ENCODE peak calls at places on chromosomes 2 and 18, in six cellular contexts. J is HFF-Myc, A is mammary epithelial cell, K is fibroblast of lung, M is heart left ventricle, L is AG04450. E is an unnamed sample.
A peak's percentile ranks its signal among the peaks of the same experiment; 100 is the strongest.

GRCh38 chr2:181573140-181573736 is 83.7 kb downstream of the CERKL start:
- DNase-seq in M (no peak), A (peak; percentile 12), L (no peak), J (no peak), K (peak; percentile 63), E (peak; percentile 6)

GRCh38 chr2:121120991-121121390 is 164.0 kb downstream of the TFCP2L1 start:
- DNase-seq in A (no peak), J (no peak), K (no peak), L (no peak), M (no peak), E (no peak)

GRCh38 chr2:46387292-46387691 is 90.1 kb downstream of the EPAS1 start:
- DNase-seq in L (no peak), M (no peak), K (no peak), A (no peak), J (no peak), E (no peak)

GRCh38 chr18:47901624-47902362 is 28.7 kb downstream of the SMAD2 start:
- DNase-seq in K (no peak), J (no peak), L (no peak), A (peak; percentile 30), M (no peak), E (no peak)

GRCh38 chr18:23900979-23901378 is 113.6 kb upstream of the TTC39C start:
- DNase-seq in K (no peak), L (no peak), A (no peak), J (no peak), M (no peak), E (no peak)

GRCh38 chr2:47422016-47422415 is 19.1 kb downstream of the MSH2 start:
- DNase-seq in K (peak; percentile 38), M (no peak), J (no peak), L (no peak), A (no peak), E (no peak)

GRCh38 chr2:126828471-126828870 is 70.2 kb upstream of the TEX51 start:
- DNase-seq in J (no peak), L (no peak), K (no peak), A (no peak), M (no peak), E (no peak)

GRCh38 chr2:3483227-3483985 is 35.9 kb downstream of the ADI1 start:
- DNase-seq in L (peak; percentile 89), A (no peak), K (peak; percentile 91), M (peak; percentile 62), J (no peak), E (peak; percentile 60)

GRCh38 chr18:42174909-42175308 is 219.9 kb downstream of the PIK3C3 start:
- DNase-seq in M (no peak), J (no peak), L (no peak), A (peak; percentile 61), K (no peak), E (no peak)

GRCh38 chr2:110815938-110816337 is 83.6 kb downstream of the ACOXL start:
- DNase-seq in A (no peak), M (no peak), L (no peak), J (no peak), K (no peak), E (no peak)

GRCh38 chr2:54396107-54396506 is 60.0 kb upstream of the SPTBN1 start:
- DNase-seq in K (peak; percentile 64), A (no peak), M (no peak), J (peak; percentile 91), L (peak; percentile 24), E (no peak)

GRCh38 chr18:3380384-3380961 is 69.5 kb upstream of the TGIF1 start:
- DNase-seq in A (peak; percentile 82), L (no peak), M (no peak), J (no peak), K (peak; percentile 85), E (no peak)

GRCh38 chr2:95386031-95386430 is 16.5 kb upstream of the FAHD2A start:
- DNase-seq in K (no peak), L (no peak), A (no peak), M (no peak), J (no peak), E (no peak)

GRCh38 chr2:71250945-71251344 is 24.0 kb upstream of the PAIP2B start:
- DNase-seq in J (no peak), M (no peak), K (no peak), L (no peak), A (no peak), E (no peak)

GRCh38 chr2:44974064-44974715 is 32.7 kb downstream of the SIX3 start:
- DNase-seq in M (no peak), A (peak; percentile 53), L (no peak), J (peak; percentile 37), K (peak; percentile 72), E (no peak)

GRCh38 chr2:14417586-14417985 is 214.9 kb upstream of the LRATD1 start:
- DNase-seq in L (no peak), M (no peak), K (no peak), A (no peak), J (no peak), E (no peak)

GRCh38 chr18:50806208-50806616 is 13.6 kb downstream of the MRO start:
- DNase-seq in L (no peak), K (no peak), J (no peak), A (no peak), M (peak; percentile 16), E (no peak)

GRCh38 chr18:44936485-44936884 is 255.8 kb downstream of the SETBP1 start:
- DNase-seq in K (no peak), M (peak; percentile 31), A (no peak), L (no peak), J (no peak), E (no peak)

GRCh38 chr2:99865818-99866676 is 276.3 kb downstream of the AFF3 start:
- DNase-seq in A (no peak), M (no peak), J (no peak), L (no peak), K (peak; percentile 28), E (no peak)

GRCh38 chr18:23495723-23496440 is 7.4 kb upstream of the RMC1 start:
- DNase-seq in L (no peak), M (peak; percentile 33), A (peak; percentile 56), K (no peak), J (no peak), E (peak; percentile 96)

GRCh38 chr2:186887107-186888090 is 38.4 kb upstream of the ZSWIM2 start:
- DNase-seq in M (peak; percentile 56), L (no peak), J (peak; percentile 19), K (peak; percentile 98), A (no peak), E (no peak)

GRCh38 chr2:99867690-99868089 is 274.7 kb downstream of the AFF3 start:
- DNase-seq in A (peak; percentile 7), J (no peak), L (no peak), M (no peak), K (peak; percentile 57), E (no peak)

GRCh38 chr18:21997207-21998143 is 171.9 kb upstream of the GATA6 start:
- DNase-seq in J (peak; percentile 15), L (no peak), K (peak; percentile 62), M (no peak), A (peak; percentile 32), E (peak; percentile 18)

DNA sequence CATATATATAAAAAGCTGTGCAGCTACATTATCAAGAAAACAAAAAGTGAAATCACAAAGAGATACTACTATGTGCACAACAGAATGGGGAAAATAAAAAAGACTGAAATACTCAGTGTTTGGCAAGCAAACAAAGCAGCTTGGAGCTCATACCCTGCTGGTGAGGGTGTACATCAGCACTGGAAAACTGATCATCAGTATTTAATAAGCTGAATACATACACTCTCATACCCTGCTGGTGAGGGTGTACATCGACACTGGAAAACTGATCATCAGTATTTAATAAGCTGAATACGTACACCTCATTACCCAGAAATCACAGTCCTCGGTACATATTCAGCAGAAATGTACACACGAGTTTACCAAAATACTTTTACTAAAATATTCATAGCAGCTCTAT is 220.8 kb downstream of the SPP2 start:
- DNase-seq in M (no peak), J (no peak), L (no peak), K (no peak), A (no peak), E (no peak)
- H3K4me3 ChIP-seq in M (no peak overlapping the region), J (no peak overlapping the region), L (no peak overlapping the region), K (no peak overlapping the region), A (no peak overlapping the region), E (no peak overlapping the region)

GRCh38 chr18:32424696-32425095 is 46.0 kb downstream of the GAREM1 start:
- DNase-seq in L (no peak), M (no peak), A (no peak), K (peak; percentile 57), J (no peak), E (no peak)

GRCh38 chr18:32420084-32420483 is 50.6 kb downstream of the GAREM1 start:
- DNase-seq in M (no peak), L (no peak), K (no peak), A (no peak), J (no peak), E (no peak)

GRCh38 chr18:32425466-32425865 is 45.2 kb downstream of the GAREM1 start:
- DNase-seq in L (no peak), K (peak; percentile 75), M (no peak), J (no peak), A (peak; percentile 32), E (no peak)

GRCh38 chr18:32422978-32423740 is 47.5 kb downstream of the GAREM1 start:
- DNase-seq in K (no peak), J (no peak), M (no peak), A (no peak), L (no peak), E (no peak)

DNA sequence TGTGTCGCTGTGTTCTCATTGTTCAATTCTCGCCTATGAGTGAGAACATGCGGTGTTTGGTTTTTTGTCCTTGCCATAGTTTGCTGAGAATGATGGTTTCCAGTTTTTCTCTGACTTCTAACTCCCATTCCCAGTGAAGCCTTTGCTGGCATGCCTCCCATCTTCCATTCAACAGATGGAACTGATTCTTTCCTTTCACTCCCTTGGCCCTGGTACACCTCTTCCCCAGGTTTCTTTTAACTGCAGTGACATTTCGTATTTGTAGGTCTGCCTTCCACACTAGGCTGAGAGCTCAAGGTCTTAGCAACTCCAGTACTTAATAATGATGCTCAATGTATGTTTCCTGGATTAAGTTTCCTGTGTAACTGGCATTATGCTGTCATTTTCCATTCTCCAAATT is 48.5 kb downstream of the GAREM1 start:
- DNase-seq in M (no peak), L (no peak), K (no peak), J (no peak), A (no peak), E (no peak)
- TF ChIP-seq CTCF in M (no peak), L (no peak), K (no peak), J (no peak), A (no peak), E (no peak)

GRCh38 chr2:218998414-218999002 is 5.3 kb upstream of the CRYBA2 start:
- DNase-seq in M (no peak), K (no peak), A (no peak), L (no peak), J (no peak), E (no peak)

GRCh38 chr2:219000569-219000960 is 7.3 kb upstream of the CRYBA2 start:
- DNase-seq in A (no peak), M (no peak), L (no peak), K (no peak), J (no peak), E (no peak)

GRCh38 chr2:219001100-219001576 is 7.9 kb upstream of the CRYBA2 start:
- DNase-seq in K (no peak), A (no peak), L (no peak), M (no peak), J (no peak), E (no peak)

GRCh38 chr2:218999021-218999880 is 6.0 kb upstream of the CRYBA2 start:
- DNase-seq in J (no peak), M (no peak), L (no peak), A (no peak), K (no peak), E (no peak)

GRCh38 chr2:218999881-219000568 is 6.8 kb upstream of the CRYBA2 start:
- DNase-seq in L (no peak), J (no peak), K (no peak), A (no peak), M (no peak), E (no peak)
- H3K4me3 ChIP-seq in L (no peak overlapping the region), J (no peak overlapping the region), K (no peak overlapping the region), A (no peak overlapping the region), M (no peak overlapping the region), E (no peak overlapping the region)

GRCh38 chr2:10812362-10813084 is at the start of gene PDIA6:
- DNase-seq in A (peak; percentile 95), L (peak; percentile 90), K (peak; percentile 96), M (peak; percentile 98), J (peak; percentile 83), E (peak; percentile 77)
- TF ChIP-seq CTCF in A (no peak), L (no peak), K (no peak), M (no peak), J (no peak), E (no peak)

E was measured in LNCaP clone FGC.